ENCODE peak calls at places on chromosomes 12 and 14, in five cellular contexts. M is cardiac fibroblast, S is IMR-90, J is astrocyte of the spinal cord, E is heart right ventricle. V is an unnamed sample.

GRCh38 chr14:65101631-65102440 is 481 bp downstream of the MAX start:
- DNase-seq in M (no peak), E (peak), S (no peak), J (no peak), V (no peak)

GRCh38 chr12:109719123-109720022 is 5.7 kb downstream of the FAM222A start:
- DNase-seq in M (no peak), S (peak), E (no peak), J (no peak), V (no peak)

GRCh38 chr12:79690606-79691298 is at the start of gene PAWR:
- DNase-seq in M (peak), S (peak), J (peak), E (peak), V (no peak)

GRCh38 chr14:54614296-54614695 is 47.4 kb downstream of the SAMD4A start:
- DNase-seq in J (no peak), M (no peak), E (no peak), S (no peak), V (no peak)

GRCh38 chr12:32025906-32026305 is 66.7 kb downstream of the RESF1 start:
- DNase-seq in J (no peak), M (no peak), E (no peak), S (no peak), V (no peak)

GRCh38 chr12:99619389-99620158 is 28.0 kb upstream of the GARIN6 start:
- DNase-seq in S (peak), E (no peak), M (peak), J (peak), V (no peak)

GRCh38 chr12:52243774-52244614 is 11.0 kb downstream of the KRT7 start:
- DNase-seq in S (peak), E (peak), M (peak), J (peak), V (peak)

GRCh38 chr12:102631274-102631673 is 150.9 kb upstream of the IGF1 start:
- DNase-seq in J (peak), S (peak), E (no peak), M (peak), V (peak)

GRCh38 chr14:51507556-51508511 is 143.9 kb upstream of the FRMD6 start:
- DNase-seq in J (peak), S (peak), M (peak), E (peak), V (no peak)

GRCh38 chr12:110116623-110117022 is 7.5 kb upstream of the IFT81 start:
- DNase-seq in J (no peak), E (no peak), M (no peak), S (no peak), V (no peak)

GRCh38 chr12:15701721-15702156 is 87.4 kb downstream of the EPS8 start:
- DNase-seq in J (peak), S (peak), M (peak), E (no peak), V (no peak)

GRCh38 chr14:99201351-99202073 is 70.5 kb downstream of the BCL11B start:
- DNase-seq in E (no peak), J (no peak), S (no peak), M (no peak), V (no peak)

GRCh38 chr12:10395390-10395998 is 5.7 kb upstream of the KLRK1 start:
- DNase-seq in M (peak), S (peak), E (no peak), J (peak), V (peak)

GRCh38 chr12:131415781-131416180 is 295.1 kb upstream of the SFSWAP start:
- DNase-seq in E (no peak), S (no peak), J (no peak), M (no peak), V (no peak)

GRCh38 chr14:32939254-32940065 is 781 bp downstream of the NPAS3 start:
- DNase-seq in M (peak), E (peak), J (peak), S (peak), V (no peak)

GRCh38 chr12:130644566-130644965 is 71.5 kb downstream of the RIMBP2 start:
- DNase-seq in E (no peak), J (no peak), S (no peak), M (no peak), V (no peak)

GRCh38 chr12:39239484-39240143 is 203.3 kb downstream of the KIF21A start:
- DNase-seq in E (no peak), S (no peak), M (peak), J (peak), V (peak)

GRCh38 chr14:70735043-70735442 is 74.3 kb downstream of the MAP3K9 start:
- DNase-seq in S (no peak), E (no peak), M (no peak), J (no peak), V (no peak)

GRCh38 chr14:67268456-67269115 is 27.4 kb downstream of the PALS1 start:
- DNase-seq in M (peak), E (no peak), J (no peak), S (peak), V (no peak)

GRCh38 chr12:94676922-94677321 is 26.6 kb upstream of the TMCC3 start:
- DNase-seq in S (no peak), M (no peak), J (no peak), E (no peak), V (no peak)

GRCh38 chr14:54902143-54902520 is 494 bp downstream of the GCH1 start:
- DNase-seq in S (peak), M (peak), J (peak), E (peak), V (no peak)

GRCh38 chr12:43069768-43070221 is 480.2 kb upstream of the PRICKLE1 start:
- DNase-seq in E (peak), J (peak), M (peak), S (peak), V (no peak)

GRCh38 chr12:130973906-130974305 is 20.2 kb downstream of the ADGRD1 start:
- DNase-seq in J (no peak), S (no peak), M (no peak), E (no peak), V (no peak)

GRCh38 chr14:32224731-32225377 is 21.8 kb upstream of the RNU6-8 start:
- DNase-seq in J (peak), M (peak), E (peak), S (peak), V (no peak)

GRCh38 chr14:51877807-51878206 is 17.4 kb downstream of the GNG2 start:
- DNase-seq in M (no peak), S (no peak), J (no peak), E (no peak), V (no peak)

GRCh38 chr12:103423061-103423473 is 72.7 kb downstream of the C12orf42 start:
- DNase-seq in M (no peak), E (no peak), S (no peak), J (no peak), V (no peak)

GRCh38 chr14:53953002-53953827 is 3.4 kb downstream of the BMP4 start:
- DNase-seq in S (peak), M (peak), E (peak), J (peak), V (no peak)

GRCh38 chr14:53925201-53925766 is 31.3 kb downstream of the BMP4 start:
- DNase-seq in J (no peak), M (no peak), E (no peak), S (no peak), V (no peak)

GRCh38 chr14:90758959-90759358 is 57.3 kb downstream of the TTC7B start:
- DNase-seq in J (no peak), M (peak), S (peak), E (peak), V (no peak)

GRCh38 chr12:96368687-96369086 is 31.6 kb downstream of the CDK17 start:
- DNase-seq in M (no peak), S (no peak), J (no peak), E (no peak), V (no peak)

GRCh38 chr14:66231823-66232222 is 254.3 kb upstream of the CCDC196 start:
- DNase-seq in J (no peak), E (no peak), S (no peak), M (no peak), V (no peak)

GRCh38 chr14:76348898-76349297 is 27.0 kb upstream of the ESRRB start:
- DNase-seq in E (peak), S (peak), M (peak), J (peak), V (no peak)

GRCh38 chr12:53978477-53979356 is 4.0 kb upstream of the HOTAIR start:
- DNase-seq in M (no peak), J (no peak), E (no peak), S (no peak), V (no peak)

GRCh38 chr12:53976172-53976822 is 1.5 kb upstream of the HOTAIR start:
- DNase-seq in M (no peak), E (no peak), S (no peak), J (no peak), V (no peak)

GRCh38 chr12:53975816-53976152 is 1.0 kb upstream of the HOTAIR start:
- DNase-seq in E (no peak), J (no peak), S (no peak), M (no peak), V (no peak)

GRCh38 chr12:53977596-53978464 is 3.1 kb upstream of the HOTAIR start:
- DNase-seq in E (no peak), M (no peak), S (no peak), J (no peak), V (no peak)

GRCh38 chr12:53976823-53977595 is 2.3 kb upstream of the HOTAIR start:
- DNase-seq in J (no peak), S (no peak), M (no peak), E (no peak), V (no peak)
- H3K4me3 ChIP-seq in J (no peak), S (no peak), M (no peak), E (no peak), V (no peak)

GRCh38 chr14:56299306-56299984 is 181.2 kb downstream of the PELI2 start:
- DNase-seq in S (peak), E (no peak), M (peak), J (no peak), V (no peak)
- TF ChIP-seq CTCF in S (peak), E (no peak), M (no peak), J (no peak), V (peak)

GRCh38 chr14:88095791-88096190 is 90.9 kb downstream of the GPR65 start:
- DNase-seq in S (no peak), E (no peak), J (no peak), M (no peak), V (no peak)
- H3K4me3 ChIP-seq in S (no peak), E (no peak), J (no peak), M (no peak), V (no peak)

GRCh38 chr14:101889366-101889765 is 75.0 kb upstream of the DYNC1H1 start:
- DNase-seq in J (no peak), S (no peak), E (no peak), M (no peak), V (no peak)

GRCh38 chr14:101887219-101887618 is 77.2 kb upstream of the DYNC1H1 start:
- DNase-seq in S (no peak), M (no peak), E (no peak), J (no peak), V (no peak)

GRCh38 chr14:101888182-101888581 is 76.2 kb upstream of the DYNC1H1 start:
- DNase-seq in E (no peak), J (no peak), M (no peak), S (no peak), V (no peak)

GRCh38 chr14:101891471-101891870 is 72.9 kb upstream of the DYNC1H1 start:
- DNase-seq in M (no peak), J (no peak), E (no peak), S (no peak), V (no peak)

DNA sequence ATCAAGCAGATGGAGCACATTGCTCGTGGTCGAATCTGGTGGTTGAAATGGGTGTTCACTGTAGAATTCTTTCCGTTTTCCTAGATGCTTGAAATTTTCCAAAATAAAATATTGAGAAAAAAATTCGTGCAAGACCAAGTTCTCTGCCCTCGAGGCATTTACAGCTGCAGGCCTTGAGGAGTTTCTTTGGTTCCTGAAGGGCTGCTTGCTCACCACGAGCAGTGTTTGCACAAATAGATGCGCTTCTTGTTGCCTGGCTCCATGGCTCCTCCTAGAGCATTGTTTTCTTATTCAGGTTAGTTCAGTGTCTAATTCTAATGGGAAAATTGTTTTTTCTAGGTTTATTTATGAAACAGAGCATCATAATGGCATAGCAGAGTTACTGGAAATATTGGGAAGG is 74.5 kb upstream of the DYNC1H1 start:
- DNase-seq in M (peak), S (no peak), E (no peak), J (no peak), V (no peak)
- TF ChIP-seq CTCF in M (no peak), S (no peak), E (no peak), J (no peak), V (peak)

GRCh38 chr12:113879658-113880057 is 86.5 kb downstream of the RBM19 start:
- DNase-seq in E (no peak), M (no peak), S (no peak), J (no peak), V (no peak)

GRCh38 chr12:113880993-113881392 is 85.1 kb downstream of the RBM19 start:
- DNase-seq in E (no peak), M (no peak), J (no peak), S (no peak), V (no peak)

GRCh38 chr12:113882690-113883089 is 83.4 kb downstream of the RBM19 start:
- DNase-seq in J (no peak), S (no peak), E (no peak), M (no peak), V (no peak)

GRCh38 chr12:113881588-113881987 is 84.5 kb downstream of the RBM19 start:
- DNase-seq in E (no peak), M (no peak), S (no peak), J (no peak), V (no peak)

DNA sequence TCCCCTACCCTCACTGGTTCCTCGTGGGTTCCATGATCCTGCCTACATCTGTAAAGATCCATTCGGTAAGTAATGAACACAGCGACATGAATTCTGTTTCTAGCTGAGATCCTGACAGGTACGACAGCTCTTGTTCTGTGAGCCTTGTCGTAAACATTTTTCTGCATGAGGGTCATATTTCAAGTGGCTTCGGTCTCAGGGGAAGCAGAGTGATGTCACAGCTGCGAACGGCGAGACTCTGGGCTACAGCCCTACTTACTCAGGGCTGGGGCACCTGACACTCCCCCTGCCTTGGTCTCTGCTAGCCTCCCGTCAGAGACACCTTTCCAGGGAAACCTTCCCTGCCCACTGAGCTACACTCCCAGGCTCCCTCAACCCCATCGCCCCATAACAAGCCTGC is 85.8 kb downstream of the RBM19 start:
- DNase-seq in J (no peak), S (no peak), E (no peak), M (no peak), V (no peak)
- H3K4me3 ChIP-seq in J (no peak), S (no peak), E (no peak), M (no peak), V (no peak)

GRCh38 chr12:13044002-13044858 is at the start of gene FAM234B:
- DNase-seq in M (peak), J (peak), S (peak), E (peak), V (peak)
- TF ChIP-seq CTCF in M (no peak), J (peak), S (no peak), E (no peak), V (peak)

GRCh38 chr12:24561882-24562760 is 386.8 kb downstream of the BCAT1 start:
- DNase-seq in S (peak), M (peak), E (peak), J (peak), V (no peak)
- H3K4me3 ChIP-seq in S (peak), M (peak), E (peak), J (peak), V (peak)

V was measured in epithelial cell of proximal tubule.